ENCODE peak calls at places on chromosome 4, in eight cellular contexts. Z is SW 1271, A is mammary epithelial cell, P is GM12878, B is choroid plexus epithelial cell, V is NCI-H1417, G is HuH-7.5, Q is NT2/D1. I is an unnamed sample.

GRCh38 chr4:173208420-173208819 is 39.8 kb downstream of the GALNT7 start:
- DNase-seq in Z (no peak), A (no peak), P (no peak), B (no peak), V (no peak), G (no peak), Q (no peak), I (no peak)

GRCh38 chr4:172985552-172985951 is 183.1 kb upstream of the GALNT7 start:
- DNase-seq in Z (no peak), A (peak; percentile 70), P (no peak), B (no peak), V (no peak), G (no peak), Q (no peak), I (no peak)

GRCh38 chr4:52873861-52874343 is 11.8 kb downstream of the RASL11B start:
- DNase-seq in Z (no peak), A (no peak), P (no peak), B (peak; percentile 32), V (no peak), G (peak; percentile 82), Q (peak; percentile 82), I (no peak)

GRCh38 chr4:83241132-83241531 is 43.5 kb downstream of the COQ2 start:
- DNase-seq in Z (no peak), A (no peak), P (no peak), B (no peak), V (no peak), G (no peak), Q (no peak), I (no peak)

GRCh38 chr4:1542226-1542490 is 135.9 kb upstream of the NKX1-1 start:
- DNase-seq in Z (no peak), A (no peak), P (no peak), B (no peak), V (no peak), G (no peak), Q (no peak), I (no peak)

GRCh38 chr4:110586137-110586850 is 36.6 kb downstream of the PITX2 start:
- DNase-seq in Z (peak; percentile 60), A (peak; percentile 46), P (no peak), B (peak; percentile 87), V (peak; percentile 29), G (peak; percentile 30), Q (peak; percentile 1), I (peak; percentile 19)

GRCh38 chr4:53917719-53918118 is 146.7 kb downstream of the CHIC2 start:
- DNase-seq in Z (no peak), A (peak; percentile 94), P (no peak), B (no peak), V (no peak), G (no peak), Q (no peak), I (no peak)

GRCh38 chr4:1026115-1026514 is 14.7 kb downstream of the FGFRL1 start:
- DNase-seq in Z (no peak), A (peak; percentile 28), P (peak; percentile 56), B (peak; percentile 25), V (peak; percentile 6), G (peak; percentile 84), Q (no peak), I (no peak)

GRCh38 chr4:147340547-147341225 is 140.2 kb upstream of the EDNRA start:
- DNase-seq in Z (no peak), A (peak; percentile 39), P (peak; percentile 19), B (peak; percentile 36), V (no peak), G (no peak), Q (no peak), I (no peak)

GRCh38 chr4:141131738-141132688 is 1.3 kb downstream of the RNF150 start:
- DNase-seq in Z (no peak), A (peak; percentile 3), P (no peak), B (peak; percentile 19), V (peak; percentile 75), G (no peak), Q (no peak), I (no peak)

GRCh38 chr4:25284466-25284865 is 28.1 kb upstream of the ZCCHC4 start:
- DNase-seq in Z (no peak), A (no peak), P (no peak), B (no peak), V (no peak), G (no peak), Q (no peak), I (no peak)

GRCh38 chr4:41256740-41257256 is at the start of gene UCHL1:
- DNase-seq in Z (peak; percentile 79), A (no peak), P (no peak), B (peak; percentile 96), V (peak; percentile 98), G (peak; percentile 59), Q (peak; percentile 86), I (peak; percentile 71)

GRCh38 chr4:1309261-1310010 is 19.7 kb downstream of the MAEA start:
- DNase-seq in Z (no peak), A (peak; percentile 88), P (peak; percentile 28), B (peak; percentile 98), V (no peak), G (no peak), Q (peak; percentile 86), I (peak; percentile 83)

GRCh38 chr4:185232370-185232769 is 23.0 kb downstream of the SNX25 start:
- DNase-seq in Z (no peak), A (no peak), P (no peak), B (peak; percentile 33), V (no peak), G (no peak), Q (no peak), I (no peak)

GRCh38 chr4:6414578-6414977 is 57.8 kb downstream of the PPP2R2C start:
- DNase-seq in Z (no peak), A (no peak), P (no peak), B (no peak), V (no peak), G (no peak), Q (no peak), I (no peak)

GRCh38 chr4:73450398-73451004 is 14.5 kb downstream of the AFP start:
- DNase-seq in Z (no peak), A (peak; percentile 52), P (no peak), B (peak; percentile 91), V (peak; percentile 90), G (no peak), Q (no peak), I (no peak)

GRCh38 chr4:106355193-106355592 is 13.4 kb downstream of the GIMD1 start:
- DNase-seq in Z (no peak), A (no peak), P (no peak), B (peak; percentile 8), V (no peak), G (no peak), Q (no peak), I (no peak)

GRCh38 chr4:7418131-7418943 is 16.4 kb downstream of the PSAPL1 start:
- DNase-seq in Z (no peak), A (no peak), P (no peak), B (no peak), V (no peak), G (no peak), Q (no peak), I (no peak)

GRCh38 chr4:87559090-87559837 is 30.1 kb upstream of the SPARCL1 start:
- DNase-seq in Z (no peak), A (no peak), P (peak; percentile 50), B (no peak), V (peak; percentile 93), G (no peak), Q (no peak), I (no peak)

GRCh38 chr4:140116442-140117104 is 37.4 kb downstream of the MAML3 start:
- DNase-seq in Z (peak; percentile 18), A (peak; percentile 69), P (no peak), B (no peak), V (peak; percentile 28), G (no peak), Q (no peak), I (peak; percentile 58)

GRCh38 chr4:3880595-3881120 is 114.5 kb downstream of the ADRA2C start:
- DNase-seq in Z (peak; percentile 52), A (peak; percentile 50), P (no peak), B (peak; percentile 69), V (peak; percentile 79), G (peak; percentile 89), Q (peak; percentile 84), I (peak; percentile 14)